ENCODE peak calls at places on chromosomes 1 and 21, in ten cellular contexts. K is stimulated activated CD4-positive, alpha-beta T cell treated with anti-CD3 and anti-CD28 coated beads, Interleukin-1b, Interleukin-23, amount 100 ng/mL, for 4 hours; L is neuronal stem cell; Y is GDM1; O is RWPE1; P is retina; V is endodermal cell; N is anterior cingulate cortex; C is body of pancreas; B is T1000. X is an unnamed sample.

GRCh38 chr1:175493321-175493998 is 249.9 kb downstream of the TNR start:
- DNase-seq in B (no peak), V (peak; percentile 75), P (no peak), O (no peak), C (no peak), K (no peak), N (no peak), Y (no peak), L (no peak), X (no peak)

GRCh38 chr1:8349961-8350360 is 32.0 kb downstream of the SLC45A1 start:
- DNase-seq in N (no peak), B (no peak), L (no peak), O (no peak), P (no peak), K (no peak), C (no peak), Y (no peak), V (peak; percentile 65), X (no peak)

GRCh38 chr1:205111354-205111753 is 10.4 kb downstream of the RBBP5 start:
- DNase-seq in N (no peak), C (no peak), Y (no peak), B (no peak), O (no peak), K (no peak), P (no peak), L (no peak), V (no peak), X (no peak)

GRCh38 chr1:84121360-84121759 is 22.7 kb upstream of the PRKACB start:
- DNase-seq in N (no peak), B (no peak), K (no peak), Y (no peak), V (no peak), L (no peak), P (no peak), O (no peak), C (no peak), X (no peak)

GRCh38 chr1:177600936-177601335 is 368.9 kb downstream of the SEC16B start:
- DNase-seq in B (no peak), N (no peak), P (no peak), Y (no peak), C (no peak), L (no peak), K (no peak), V (no peak), O (no peak), X (no peak)

GRCh38 chr1:22712502-22713271 is 2.0 kb downstream of the EPHB2 start:
- DNase-seq in V (no peak), O (peak; percentile 55), B (no peak), C (no peak), K (no peak), N (no peak), P (no peak), Y (no peak), L (no peak), X (no peak)

GRCh38 chr1:7915826-7916225 is 24.8 kb downstream of the TNFRSF9 start:
- DNase-seq in B (no peak), O (no peak), K (peak; percentile 34), P (no peak), Y (no peak), C (no peak), V (no peak), L (no peak), N (no peak), X (no peak)

GRCh38 chr21:39006653-39007417 is 176.4 kb downstream of the PSMG1 start:
- DNase-seq in O (no peak), V (no peak), C (no peak), Y (peak; percentile 60), K (no peak), B (no peak), N (peak; percentile 34), L (no peak), P (no peak), X (no peak)

GRCh38 chr1:177451191-177451590 is 280.4 kb downstream of the BRINP2 start:
- DNase-seq in N (no peak), O (no peak), B (no peak), V (no peak), Y (no peak), L (no peak), K (no peak), P (no peak), C (no peak), X (no peak)

GRCh38 chr21:34807146-34807880 is 138.5 kb downstream of the CLIC6 start:
- DNase-seq in C (no peak), Y (no peak), N (no peak), P (no peak), B (peak; percentile 75), K (peak; percentile 56), L (no peak), O (peak; percentile 92), V (peak; percentile 73), X (no peak)

GRCh38 chr1:111736548-111737215 is 2.5 kb downstream of the INKA2 start:
- DNase-seq in V (no peak), B (no peak), P (no peak), O (no peak), L (no peak), Y (no peak), N (peak; percentile 56), C (no peak), K (no peak), X (no peak)

GRCh38 chr1:71587961-71588360 is 507.1 kb upstream of the ZRANB2 start:
- DNase-seq in L (no peak), B (no peak), V (no peak), O (no peak), P (no peak), K (no peak), N (no peak), Y (no peak), C (no peak), X (no peak)

GRCh38 chr1:94014635-94015488 is 105.6 kb upstream of the GCLM start:
- DNase-seq in V (no peak), B (no peak), L (no peak), Y (no peak), O (no peak), P (no peak), N (no peak), C (no peak), K (no peak), X (no peak)

GRCh38 chr1:21608813-21609212 is 60.3 kb downstream of the RAP1GAP start:
- DNase-seq in V (no peak), B (no peak), Y (no peak), L (no peak), C (no peak), N (no peak), O (no peak), K (no peak), P (no peak), X (no peak)

GRCh38 chr1:85398391-85399064 is 66.4 kb downstream of the DDAH1 start:
- DNase-seq in C (no peak), B (no peak), O (peak; percentile 20), Y (no peak), P (no peak), N (no peak), L (no peak), K (no peak), V (no peak), X (no peak)

GRCh38 chr1:162561616-162562451 is at the start of gene UAP1:
- DNase-seq in L (no peak), Y (no peak), O (peak; percentile 27), C (no peak), P (peak; percentile 85), N (no peak), B (no peak), V (no peak), K (peak; percentile 10), X (no peak)

GRCh38 chr1:183180634-183181056 is 5.4 kb upstream of the LAMC2 start:
- DNase-seq in O (peak; percentile 55), L (no peak), C (peak; percentile 37), P (no peak), Y (no peak), K (no peak), V (no peak), N (no peak), B (peak; percentile 66), X (no peak)

GRCh38 chr1:17606826-17607440 is 67.4 kb downstream of the ARHGEF10L start:
- DNase-seq in C (peak; percentile 82), O (peak; percentile 65), V (peak; percentile 94), L (peak; percentile 75), P (peak; percentile 79), Y (peak; percentile 19), B (peak; percentile 50), K (no peak), N (peak; percentile 33), X (no peak)

GRCh38 chr1:88608139-88608943 is 75.7 kb upstream of the PKN2 start:
- DNase-seq in O (peak; percentile 41), C (no peak), B (no peak), V (no peak), N (no peak), Y (no peak), P (peak; percentile 9), K (no peak), L (peak; percentile 5), X (no peak)

GRCh38 chr21:39660191-39660590 is 47.5 kb downstream of the B3GALT5 start:
- DNase-seq in K (no peak), Y (no peak), O (no peak), V (peak; percentile 17), P (no peak), C (peak; percentile 61), L (no peak), N (no peak), B (peak; percentile 6), X (no peak)

GRCh38 chr1:16017461-16018303 is at the start of gene HSPB7:
- DNase-seq in B (peak; percentile 21), V (peak; percentile 86), P (peak; percentile 61), N (peak; percentile 27), C (peak; percentile 37), L (no peak), O (no peak), K (no peak), Y (no peak), X (no peak)

GRCh38 chr1:101996830-101997485 is at the start of gene OLFM3:
- DNase-seq in Y (no peak), O (peak; percentile 24), P (peak; percentile 91), V (peak; percentile 95), L (peak; percentile 79), N (peak; percentile 15), C (peak; percentile 16), B (peak; percentile 41), K (no peak), X (no peak)

GRCh38 chr21:17089121-17089520 is 423.7 kb upstream of the CXADR start:
- DNase-seq in C (no peak), N (no peak), B (no peak), O (no peak), V (no peak), L (no peak), P (no peak), Y (no peak), K (no peak), X (no peak)

GRCh38 chr1:38029725-38030511 is 16.7 kb downstream of the POU3F1 start:
- DNase-seq in B (peak; percentile 11), K (peak; percentile 42), L (no peak), P (peak; percentile 71), V (peak; percentile 81), C (peak; percentile 53), Y (no peak), N (no peak), O (peak; percentile 77), X (no peak)

GRCh38 chr1:197774691-197775281 is 494 bp downstream of the DENND1B start:
- DNase-seq in L (peak; percentile 35), C (peak; percentile 56), N (peak; percentile 47), O (peak; percentile 51), B (peak; percentile 51), V (peak; percentile 75), P (peak; percentile 76), K (peak; percentile 27), Y (no peak), X (no peak)

GRCh38 chr1:36083635-36084501 is at the start of gene TEKT2:
- DNase-seq in K (no peak), P (peak; percentile 95), B (peak; percentile 62), C (peak; percentile 52), N (peak; percentile 58), L (peak; percentile 89), V (peak; percentile 92), O (no peak), Y (no peak), X (no peak)

GRCh38 chr1:37854406-37854805 is 5.0 kb downstream of the MTF1 start:
- DNase-seq in C (no peak), V (no peak), O (no peak), P (no peak), B (no peak), Y (no peak), K (no peak), L (no peak), N (no peak), X (no peak)

GRCh38 chr1:159826436-159827101 is at the start of gene SLAMF8:
- DNase-seq in L (no peak), Y (peak; percentile 47), P (no peak), C (no peak), V (no peak), B (no peak), K (peak; percentile 15), N (no peak), O (no peak), X (no peak)

X was measured in esophagus squamous epithelium.